ENCODE peak calls at places on chromosomes 12 and 14, in four cellular contexts. One of them, this sample, is unnamed.

GRCh38 chr12:2285462-2285861 is 232.7 kb downstream of the CACNA1C start:
- DNase-seq in AG10803: no peak
- DNase-seq in activated naive CD4-positive, alpha-beta T cell: no peak
- DNase-seq in activated CD8-positive, alpha-beta memory T cell treated with anti-CD3 and anti-CD28 coated beads for 24 hours: no peak
- DNase-seq in this sample: no peak

GRCh38 chr12:24600996-24601395 is 347.9 kb downstream of the BCAT1 start:
- DNase-seq in activated naive CD4-positive, alpha-beta T cell: no peak
- DNase-seq in AG10803: peak
- DNase-seq in activated CD8-positive, alpha-beta memory T cell treated with anti-CD3 and anti-CD28 coated beads for 24 hours: no peak
- DNase-seq in this sample: no peak

GRCh38 chr14:105924951-105925591 is 398.7 kb downstream of the TMEM121 start:
- DNase-seq in activated naive CD4-positive, alpha-beta T cell: no peak
- DNase-seq in AG10803: no peak
- DNase-seq in activated CD8-positive, alpha-beta memory T cell treated with anti-CD3 and anti-CD28 coated beads for 24 hours: no peak
- DNase-seq in this sample: no peak

GRCh38 chr14:100490252-100490651 is 97.0 kb downstream of the BEGAIN start:
- DNase-seq in activated naive CD4-positive, alpha-beta T cell: no peak
- DNase-seq in AG10803: no peak
- DNase-seq in activated CD8-positive, alpha-beta memory T cell treated with anti-CD3 and anti-CD28 coated beads for 24 hours: no peak
- DNase-seq in this sample: no peak

GRCh38 chr14:68297011-68297410 is 477.4 kb downstream of the RAD51B start:
- DNase-seq in activated naive CD4-positive, alpha-beta T cell: no peak
- DNase-seq in AG10803: peak
- DNase-seq in activated CD8-positive, alpha-beta memory T cell treated with anti-CD3 and anti-CD28 coated beads for 24 hours: no peak
- DNase-seq in this sample: no peak

GRCh38 chr12:56260921-56261320 is 2.7 kb upstream of the ANKRD52 start:
- DNase-seq in AG10803: no peak
- DNase-seq in activated CD8-positive, alpha-beta memory T cell treated with anti-CD3 and anti-CD28 coated beads for 24 hours: no peak
- DNase-seq in activated naive CD4-positive, alpha-beta T cell: no peak
- DNase-seq in this sample: no peak

GRCh38 chr12:106127289-106128126 is 11.2 kb downstream of the NUAK1 start:
- DNase-seq in AG10803: peak
- DNase-seq in activated naive CD4-positive, alpha-beta T cell: no peak
- DNase-seq in activated CD8-positive, alpha-beta memory T cell treated with anti-CD3 and anti-CD28 coated beads for 24 hours: no peak
- DNase-seq in this sample: no peak

GRCh38 chr14:32934891-32935633 is 3.6 kb upstream of the NPAS3 start:
- DNase-seq in activated CD8-positive, alpha-beta memory T cell treated with anti-CD3 and anti-CD28 coated beads for 24 hours: no peak
- DNase-seq in AG10803: peak
- DNase-seq in activated naive CD4-positive, alpha-beta T cell: no peak
- DNase-seq in this sample: no peak

GRCh38 chr14:54387328-54387727 is 9.5 kb upstream of the CDKN3 start:
- DNase-seq in activated naive CD4-positive, alpha-beta T cell: no peak
- DNase-seq in AG10803: no peak
- DNase-seq in activated CD8-positive, alpha-beta memory T cell treated with anti-CD3 and anti-CD28 coated beads for 24 hours: no peak
- DNase-seq in this sample: no peak

GRCh38 chr12:58425481-58426392 is 484.4 kb downstream of the ATP23 start:
- DNase-seq in AG10803: peak
- DNase-seq in activated CD8-positive, alpha-beta memory T cell treated with anti-CD3 and anti-CD28 coated beads for 24 hours: no peak
- DNase-seq in activated naive CD4-positive, alpha-beta T cell: no peak
- DNase-seq in this sample: no peak

GRCh38 chr12:65505321-65506121 is 227.0 kb downstream of the MSRB3 start:
- DNase-seq in activated naive CD4-positive, alpha-beta T cell: no peak
- DNase-seq in AG10803: no peak
- DNase-seq in activated CD8-positive, alpha-beta memory T cell treated with anti-CD3 and anti-CD28 coated beads for 24 hours: no peak
- DNase-seq in this sample: no peak

GRCh38 chr14:35335388-35336092 is 43.4 kb downstream of the PSMA6 start:
- DNase-seq in AG10803: no peak
- DNase-seq in activated naive CD4-positive, alpha-beta T cell: no peak
- DNase-seq in activated CD8-positive, alpha-beta memory T cell treated with anti-CD3 and anti-CD28 coated beads for 24 hours: no peak
- DNase-seq in this sample: no peak

GRCh38 chr14:37590810-37591139 is 4.3 kb downstream of the FOXA1 start:
- DNase-seq in activated CD8-positive, alpha-beta memory T cell treated with anti-CD3 and anti-CD28 coated beads for 24 hours: no peak
- DNase-seq in AG10803: no peak
- DNase-seq in activated naive CD4-positive, alpha-beta T cell: no peak
- DNase-seq in this sample: no peak

GRCh38 chr14:100982764-100983163 is 79.2 kb upstream of the RTL1 start:
- DNase-seq in activated CD8-positive, alpha-beta memory T cell treated with anti-CD3 and anti-CD28 coated beads for 24 hours: no peak
- DNase-seq in AG10803: no peak
- DNase-seq in activated naive CD4-positive, alpha-beta T cell: no peak
- DNase-seq in this sample: no peak

GRCh38 chr14:104130974-104131651 is 7.3 kb upstream of the KIF26A start:
- DNase-seq in activated CD8-positive, alpha-beta memory T cell treated with anti-CD3 and anti-CD28 coated beads for 24 hours: no peak
- DNase-seq in AG10803: peak
- DNase-seq in activated naive CD4-positive, alpha-beta T cell: no peak
- DNase-seq in this sample: no peak

GRCh38 chr14:101875726-101876268 is 88.6 kb upstream of the DYNC1H1 start:
- DNase-seq in activated CD8-positive, alpha-beta memory T cell treated with anti-CD3 and anti-CD28 coated beads for 24 hours: no peak
- DNase-seq in AG10803: no peak
- DNase-seq in activated naive CD4-positive, alpha-beta T cell: no peak
- DNase-seq in this sample: peak

GRCh38 chr12:12017135-12017581 is 53.6 kb upstream of the BCL2L14 start:
- DNase-seq in AG10803: no peak
- DNase-seq in activated CD8-positive, alpha-beta memory T cell treated with anti-CD3 and anti-CD28 coated beads for 24 hours: peak
- DNase-seq in activated naive CD4-positive, alpha-beta T cell: no peak
- DNase-seq in this sample: no peak

GRCh38 chr12:69389836-69390235 is 30.3 kb downstream of the YEATS4 start:
- DNase-seq in activated CD8-positive, alpha-beta memory T cell treated with anti-CD3 and anti-CD28 coated beads for 24 hours: no peak
- DNase-seq in AG10803: peak
- DNase-seq in activated naive CD4-positive, alpha-beta T cell: no peak
- DNase-seq in this sample: no peak

GRCh38 chr14:26163761-26164160 is 434.1 kb downstream of the NOVA1 start:
- DNase-seq in activated naive CD4-positive, alpha-beta T cell: no peak
- DNase-seq in AG10803: peak
- DNase-seq in activated CD8-positive, alpha-beta memory T cell treated with anti-CD3 and anti-CD28 coated beads for 24 hours: no peak
- DNase-seq in this sample: no peak

GRCh38 chr12:119780786-119781434 is 96.2 kb downstream of the CIT start:
- DNase-seq in activated CD8-positive, alpha-beta memory T cell treated with anti-CD3 and anti-CD28 coated beads for 24 hours: no peak
- DNase-seq in activated naive CD4-positive, alpha-beta T cell: no peak
- DNase-seq in AG10803: peak
- DNase-seq in this sample: no peak

GRCh38 chr12:55250944-55251343 is 6.5 kb downstream of the OR6C74 start:
- DNase-seq in activated naive CD4-positive, alpha-beta T cell: no peak
- DNase-seq in activated CD8-positive, alpha-beta memory T cell treated with anti-CD3 and anti-CD28 coated beads for 24 hours: no peak
- DNase-seq in AG10803: no peak
- DNase-seq in this sample: no peak

GRCh38 chr14:52069617-52070431 is 965 bp upstream of the NID2 start:
- DNase-seq in AG10803: peak
- DNase-seq in activated CD8-positive, alpha-beta memory T cell treated with anti-CD3 and anti-CD28 coated beads for 24 hours: peak
- DNase-seq in activated naive CD4-positive, alpha-beta T cell: no peak
- DNase-seq in this sample: no peak

GRCh38 chr14:21647380-21647779 is 6.3 kb upstream of the OR4E2 start:
- DNase-seq in activated naive CD4-positive, alpha-beta T cell: no peak
- DNase-seq in activated CD8-positive, alpha-beta memory T cell treated with anti-CD3 and anti-CD28 coated beads for 24 hours: no peak
- DNase-seq in AG10803: no peak
- DNase-seq in this sample: no peak

GRCh38 chr12:124769166-124769530 is 94.5 kb downstream of the SCARB1 start:
- DNase-seq in AG10803: peak
- DNase-seq in activated naive CD4-positive, alpha-beta T cell: no peak
- DNase-seq in activated CD8-positive, alpha-beta memory T cell treated with anti-CD3 and anti-CD28 coated beads for 24 hours: no peak
- DNase-seq in this sample: no peak

GRCh38 chr12:125081427-125081826 is 16.2 kb downstream of the AACS start:
- DNase-seq in activated naive CD4-positive, alpha-beta T cell: no peak
- DNase-seq in AG10803: no peak
- DNase-seq in activated CD8-positive, alpha-beta memory T cell treated with anti-CD3 and anti-CD28 coated beads for 24 hours: no peak
- DNase-seq in this sample: no peak

GRCh38 chr12:5273709-5274108 is 158.2 kb upstream of the NTF3 start:
- DNase-seq in activated naive CD4-positive, alpha-beta T cell: no peak
- DNase-seq in activated CD8-positive, alpha-beta memory T cell treated with anti-CD3 and anti-CD28 coated beads for 24 hours: no peak
- DNase-seq in AG10803: no peak
- DNase-seq in this sample: no peak

This sample was measured in B cell.